ENCODE peak calls at places on chromosomes 13 and 19, in six cellular contexts. V is tibial nerve, P is thoracic aorta, B is stomach, T is MM.1S, H is bronchial epithelial cell. U is an unnamed sample.

GRCh38 chr19:3557461-3558248 is at the start of gene MFSD12:
- DNase-seq in V (peak; percentile 94), P (peak; percentile 78), B (peak; percentile 95), T (peak; percentile 97), H (peak; percentile 86), U (no peak)

GRCh38 chr13:110396913-110397379 is 89.9 kb downstream of the COL4A2 start:
- DNase-seq in V (peak; percentile 87), P (peak; percentile 95), B (peak; percentile 62), T (no peak), H (peak; percentile 96), U (peak; percentile 90)

GRCh38 chr19:58181902-58182576 is 822 bp upstream of the ZNF274 start:
- DNase-seq in V (no peak), P (no peak), B (peak; percentile 27), T (peak; percentile 55), H (peak; percentile 20), U (no peak)

GRCh38 chr13:50636007-50636704 is 207.3 kb downstream of the DLEU7 start:
- DNase-seq in V (no peak), P (no peak), B (no peak), T (no peak), H (no peak), U (no peak)

GRCh38 chr13:86559915-86560314 is 760.7 kb upstream of the SLITRK6 start:
- DNase-seq in V (no peak), P (no peak), B (no peak), T (no peak), H (peak; percentile 16), U (no peak)

GRCh38 chr13:79749985-79750551 is 269.1 kb downstream of the NDFIP2 start:
- DNase-seq in V (peak; percentile 67), P (no peak), B (no peak), T (no peak), H (peak; percentile 71), U (peak; percentile 97)

GRCh38 chr13:51451467-51452390 is 1.1 kb downstream of the INTS6 start:
- DNase-seq in V (peak; percentile 62), P (peak; percentile 73), B (peak; percentile 86), T (peak; percentile 67), H (peak; percentile 33), U (no peak)

GRCh38 chr19:47096721-47097120 is 16.9 kb downstream of the ZC3H4 start:
- DNase-seq in V (no peak), P (no peak), B (peak; percentile 35), T (no peak), H (no peak), U (no peak)

GRCh38 chr13:48123827-48124226 is 28.9 kb upstream of the MED4 start:
- DNase-seq in V (no peak), P (no peak), B (no peak), T (no peak), H (peak; percentile 43), U (no peak)

GRCh38 chr13:113979791-113980471 is 6.1 kb upstream of the C13orf46 start:
- DNase-seq in V (no peak), P (no peak), B (no peak), T (no peak), H (no peak), U (no peak)

GRCh38 chr13:96544965-96545364 is 449.3 kb downstream of the OXGR1 start:
- DNase-seq in V (no peak), P (no peak), B (no peak), T (no peak), H (no peak), U (no peak)

GRCh38 chr19:19095691-19096090 is 31.9 kb downstream of the SLC25A42 start:
- DNase-seq in V (no peak), P (no peak), B (no peak), T (no peak), H (no peak), U (no peak)

GRCh38 chr13:51158923-51159322 is 47.8 kb upstream of the C13orf42 start:
- DNase-seq in V (no peak), P (no peak), B (no peak), T (no peak), H (no peak), U (no peak)

GRCh38 chr19:33275559-33275932 is 26.8 kb downstream of the CEBPA start:
- DNase-seq in V (no peak), P (no peak), B (no peak), T (no peak), H (no peak), U (no peak)

GRCh38 chr19:47886010-47886559 is at the start of gene SULT2A1:
- DNase-seq in V (no peak), P (no peak), B (no peak), T (no peak), H (no peak), U (no peak)

GRCh38 chr13:23899555-23899954 is 2.3 kb upstream of the C1QTNF9B start:
- DNase-seq in V (no peak), P (no peak), B (no peak), T (peak; percentile 17), H (peak; percentile 37), U (no peak)

GRCh38 chr19:39927524-39928356 is 6.7 kb downstream of the FCGBP start:
- DNase-seq in V (no peak), P (no peak), B (peak; percentile 10), T (no peak), H (no peak), U (no peak)

GRCh38 chr19:43780706-43781525 is at the start of gene KCNN4:
- DNase-seq in V (no peak), P (no peak), B (peak; percentile 57), T (no peak), H (peak; percentile 81), U (no peak)

GRCh38 chr19:5968431-5969373 is 9.2 kb downstream of the RANBP3 start:
- DNase-seq in V (no peak), P (no peak), B (no peak), T (peak; percentile 36), H (peak; percentile 79), U (no peak)

GRCh38 chr13:75666646-75667351 is 30.7 kb downstream of the LMO7 start:
- DNase-seq in V (no peak), P (no peak), B (no peak), T (no peak), H (peak; percentile 97), U (peak; percentile 43)

GRCh38 chr13:42836930-42837329 is 55.5 kb downstream of the FAM216B start:
- DNase-seq in V (no peak), P (no peak), B (no peak), T (no peak), H (peak; percentile 25), U (peak; percentile 43)

GRCh38 chr13:68697551-68697950 is 1410.1 kb upstream of the ATXN8OS start:
- DNase-seq in V (no peak), P (no peak), B (no peak), T (peak; percentile 36), H (no peak), U (no peak)

GRCh38 chr13:50323440-50324070 is 308.3 kb downstream of the KCNRG start:
- DNase-seq in V (no peak), P (no peak), B (no peak), T (no peak), H (peak; percentile 90), U (peak; percentile 77)

GRCh38 chr13:21967871-21968270 is 297.0 kb downstream of the FGF9 start:
- DNase-seq in V (no peak), P (no peak), B (no peak), T (no peak), H (no peak), U (no peak)

GRCh38 chr13:33204130-33204927 is 81.2 kb downstream of the STARD13 start:
- DNase-seq in V (peak; percentile 53), P (peak; percentile 36), B (peak; percentile 31), T (no peak), H (no peak), U (no peak)

GRCh38 chr13:59914556-59914955 is 249.2 kb downstream of the DIAPH3 start:
- DNase-seq in V (no peak), P (no peak), B (no peak), T (no peak), H (no peak), U (no peak)

GRCh38 chr13:75505966-75506365 is 24.0 kb upstream of the TBC1D4 start:
- DNase-seq in V (no peak), P (no peak), B (no peak), T (no peak), H (no peak), U (no peak)

GRCh38 chr19:1437609-1438008 is 587 bp upstream of the RPS15 start:
- DNase-seq in V (no peak), P (no peak), B (no peak), T (no peak), H (no peak), U (no peak)
- H3K4me3 ChIP-seq in V (peak overlapping the region; percentile 99), P (peak overlapping the region; percentile 100), B (no peak overlapping the region), T (no peak overlapping the region), H (no peak overlapping the region), U (peak overlapping the region; percentile 78)

GRCh38 chr19:45507864-45508680 is 793 bp downstream of the VASP start:
- DNase-seq in V (no peak), P (no peak), B (peak; percentile 50), T (no peak), H (peak; percentile 30), U (no peak)

GRCh38 chr19:45508681-45508930 is 1.3 kb downstream of the VASP start:
- DNase-seq in V (no peak), P (no peak), B (no peak), T (no peak), H (no peak), U (no peak)

GRCh38 chr19:45506991-45507863 is at the start of gene VASP:
- DNase-seq in V (peak; percentile 66), P (peak; percentile 47), B (peak; percentile 93), T (peak; percentile 94), H (peak; percentile 78), U (no peak)

GRCh38 chr19:45509692-45510015 is 2.4 kb downstream of the VASP start:
- DNase-seq in V (no peak), P (no peak), B (no peak), T (no peak), H (no peak), U (no peak)

GRCh38 chr19:45508931-45509691 is 1.8 kb downstream of the VASP start:
- DNase-seq in V (no peak), P (peak; percentile 67), B (peak; percentile 73), T (peak; percentile 44), H (peak; percentile 20), U (no peak)
- TF ChIP-seq CTCF in V (no peak), P (peak; percentile 36), B (no peak), T (no peak), H (no peak), U (no peak)

GRCh38 chr19:2288743-2289713 is 7.1 kb upstream of the PEAK3 start:
- DNase-seq in V (no peak), P (no peak), B (no peak), T (no peak), H (no peak), U (no peak)
- H3K4me3 ChIP-seq in V (peak overlapping the region; percentile 55), P (peak overlapping the region; percentile 63), B (peak overlapping the region; percentile 56), T (peak overlapping the region; percentile 68), H (no peak overlapping the region), U (no peak overlapping the region)

DNA sequence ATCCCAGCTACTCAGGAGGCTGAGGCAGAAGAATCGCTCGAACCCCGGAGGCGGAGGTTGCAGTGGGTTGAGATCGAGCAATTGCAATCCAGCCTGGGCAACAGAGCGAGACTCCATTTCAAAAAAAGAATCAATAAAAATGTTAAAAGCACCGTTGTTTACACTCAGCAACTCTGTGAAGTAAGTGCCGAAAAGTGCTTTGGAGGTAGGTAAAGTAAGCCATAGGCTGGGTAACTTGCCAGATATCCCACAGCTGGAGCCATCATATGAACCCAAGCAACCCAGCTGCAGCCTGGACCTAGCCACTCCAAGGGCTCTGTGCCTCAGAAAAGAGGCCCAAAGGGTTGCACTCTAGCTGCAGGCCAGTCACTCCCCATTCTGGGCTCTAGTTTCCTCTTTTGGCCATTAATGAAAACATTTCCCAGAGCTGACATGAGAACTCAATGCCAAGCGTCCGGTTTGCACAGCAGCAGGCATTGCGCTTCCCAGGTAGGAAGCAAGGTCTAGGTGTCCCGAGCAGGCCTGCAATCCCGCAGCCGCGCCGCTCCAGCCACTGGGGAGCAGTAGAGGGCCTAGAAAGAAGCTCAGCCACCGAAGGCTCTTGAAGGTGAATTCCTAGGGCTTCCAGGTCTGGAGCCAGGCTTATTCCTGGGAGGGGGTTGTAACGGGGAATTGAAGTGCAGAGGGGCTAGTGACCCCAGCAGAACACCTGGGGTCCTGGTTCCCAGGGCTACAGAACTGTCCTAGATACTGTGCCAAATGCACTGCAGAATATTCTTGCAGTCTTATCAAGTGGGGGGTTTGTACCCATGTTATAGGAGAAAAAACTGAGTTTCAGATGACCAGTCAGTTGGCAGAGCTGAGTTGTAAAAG is 4.1 kb upstream of the CD79A start:
- DNase-seq in V (no peak), P (no peak), B (peak; percentile 88), T (peak; percentile 51), H (peak; percentile 72), U (no peak)
- TF ChIP-seq CTCF in V (peak; percentile 24), P (no peak), B (peak; percentile 35), T (peak; percentile 57), H (peak; percentile 89), U (peak; percentile 79)